ENCODE peak calls at places on chromosome 19, in four cellular contexts. One of them, this sample, is unnamed.

GRCh38 chr19:36605839-36606478 is 846 bp downstream of the ZNF382 start:
- DNase-seq in HepG2: no peak
- DNase-seq in H1: no peak
- DNase-seq in K562: no peak
- DNase-seq in this sample: no peak

GRCh38 chr19:18541992-18542935 is 1.1 kb downstream of the FKBP8 start:
- DNase-seq in HepG2: no peak
- DNase-seq in H1: no peak
- DNase-seq in K562: peak
- DNase-seq in this sample: no peak

GRCh38 chr19:11160119-11160768 is 4.7 kb upstream of the SPC24 start:
- DNase-seq in HepG2: no peak
- DNase-seq in H1: no peak
- DNase-seq in K562: peak
- DNase-seq in this sample: no peak

GRCh38 chr19:43623889-43624670 is 4.7 kb upstream of the ZNF428 start:
- DNase-seq in HepG2: no peak
- DNase-seq in H1: no peak
- DNase-seq in K562: peak
- DNase-seq in this sample: no peak

GRCh38 chr19:29645911-29646310 is 19.4 kb upstream of the PLEKHF1 start:
- DNase-seq in HepG2: peak
- DNase-seq in H1: no peak
- DNase-seq in K562: peak
- DNase-seq in this sample: no peak

GRCh38 chr19:54451331-54451871 is 2.4 kb downstream of the LENG8 start:
- DNase-seq in HepG2: no peak
- DNase-seq in H1: no peak
- DNase-seq in K562: no peak
- DNase-seq in this sample: no peak

GRCh38 chr19:54188224-54188871 is 1.0 kb downstream of the MBOAT7 start:
- DNase-seq in HepG2: no peak
- DNase-seq in H1: no peak
- DNase-seq in K562: peak
- DNase-seq in this sample: no peak

GRCh38 chr19:19948800-19949199 is 48.1 kb downstream of the ZNF93 start:
- DNase-seq in HepG2: no peak
- DNase-seq in H1: no peak
- DNase-seq in K562: no peak
- DNase-seq in this sample: no peak

GRCh38 chr19:13959962-13960862 is 7.9 kb downstream of the DCAF15 start:
- DNase-seq in HepG2: no peak
- DNase-seq in H1: no peak
- DNase-seq in K562: peak
- DNase-seq in this sample: peak

GRCh38 chr19:41308450-41309224 is 1.3 kb upstream of the CCDC97 start:
- DNase-seq in HepG2: peak
- DNase-seq in H1: peak
- DNase-seq in K562: peak
- DNase-seq in this sample: peak

GRCh38 chr19:45542234-45542668 is 35.0 kb downstream of the VASP start:
- DNase-seq in HepG2: peak
- DNase-seq in H1: no peak
- DNase-seq in K562: no peak
- DNase-seq in this sample: no peak

GRCh38 chr19:5828661-5829566 is 10.6 kb downstream of the FUT6 start:
- DNase-seq in HepG2: no peak
- DNase-seq in H1: no peak
- DNase-seq in K562: peak
- DNase-seq in this sample: no peak

GRCh38 chr19:33441277-33441699 is 67.8 kb downstream of the CEBPG start:
- DNase-seq in HepG2: no peak
- DNase-seq in H1: no peak
- DNase-seq in K562: no peak
- DNase-seq in this sample: no peak

GRCh38 chr19:45097776-45098520 is 5.0 kb downstream of the PPP1R37 start:
- DNase-seq in HepG2: peak
- DNase-seq in H1: no peak
- DNase-seq in K562: peak
- DNase-seq in this sample: peak

GRCh38 chr19:42475366-42475765 is 32.6 kb upstream of the CXCL17 start:
- DNase-seq in HepG2: no peak
- DNase-seq in H1: no peak
- DNase-seq in K562: no peak
- DNase-seq in this sample: no peak

GRCh38 chr19:33498391-33499000 is 23.1 kb downstream of the PEPD start:
- DNase-seq in HepG2: no peak
- DNase-seq in H1: no peak
- DNase-seq in K562: no peak
- DNase-seq in this sample: no peak

GRCh38 chr19:32122258-32122657 is 223.2 kb upstream of the ZNF507 start:
- DNase-seq in HepG2: no peak
- DNase-seq in H1: no peak
- DNase-seq in K562: no peak
- DNase-seq in this sample: no peak

GRCh38 chr19:12733369-12733896 is 1.1 kb downstream of the TRIR start:
- DNase-seq in HepG2: peak
- DNase-seq in H1: no peak
- DNase-seq in K562: peak
- DNase-seq in this sample: peak

GRCh38 chr19:19742773-19743172 is 9.9 kb upstream of the ZNF14 start:
- DNase-seq in HepG2: no peak
- DNase-seq in H1: no peak
- DNase-seq in K562: no peak
- DNase-seq in this sample: no peak

GRCh38 chr19:54905908-54906511 is at the start of gene NCR1:
- DNase-seq in HepG2: no peak
- DNase-seq in H1: no peak
- DNase-seq in K562: peak
- DNase-seq in this sample: no peak

GRCh38 chr19:48603001-48603400 is 3.5 kb upstream of the SPACA4 start:
- DNase-seq in HepG2: no peak
- DNase-seq in H1: no peak
- DNase-seq in K562: no peak
- DNase-seq in this sample: no peak

GRCh38 chr19:41860419-41861097 is 503 bp downstream of the RPS19 start:
- DNase-seq in HepG2: no peak
- DNase-seq in H1: no peak
- DNase-seq in K562: no peak
- DNase-seq in this sample: no peak

GRCh38 chr19:13887039-13887438 is 10.1 kb downstream of the NANOS3 start:
- DNase-seq in HepG2: no peak
- DNase-seq in H1: no peak
- DNase-seq in K562: peak
- DNase-seq in this sample: no peak

GRCh38 chr19:6970478-6970877 is 50.8 kb downstream of the MBD3L2B start:
- DNase-seq in HepG2: no peak
- DNase-seq in H1: no peak
- DNase-seq in K562: peak
- DNase-seq in this sample: peak

GRCh38 chr19:18700501-18701249 is 17.2 kb downstream of the CRTC1 start:
- DNase-seq in HepG2: no peak
- DNase-seq in H1: no peak
- DNase-seq in K562: peak
- DNase-seq in this sample: no peak

GRCh38 chr19:4575978-4576933 is 16.8 kb upstream of the SEMA6B start:
- DNase-seq in HepG2: peak
- DNase-seq in H1: no peak
- DNase-seq in K562: peak
- DNase-seq in this sample: peak

GRCh38 chr19:31946491-31946890 is 398.9 kb upstream of the ZNF507 start:
- DNase-seq in HepG2: no peak
- DNase-seq in H1: no peak
- DNase-seq in K562: no peak
- DNase-seq in this sample: no peak

GRCh38 chr19:53183146-53183545 is 10.0 kb downstream of the ZNF665 start:
- DNase-seq in HepG2: no peak
- DNase-seq in H1: no peak
- DNase-seq in K562: no peak
- DNase-seq in this sample: no peak

GRCh38 chr19:13646758-13647157 is 117.6 kb upstream of the MRI1 start:
- DNase-seq in HepG2: no peak
- DNase-seq in H1: no peak
- DNase-seq in K562: no peak
- DNase-seq in this sample: no peak

GRCh38 chr19:45523642-45524256 is 16.5 kb downstream of the VASP start:
- DNase-seq in HepG2: peak
- DNase-seq in H1: peak
- DNase-seq in K562: peak
- DNase-seq in this sample: peak

GRCh38 chr19:13807421-13808021 is 12.3 kb downstream of the ZSWIM4 start:
- DNase-seq in HepG2: no peak
- DNase-seq in H1: no peak
- DNase-seq in K562: no peak
- DNase-seq in this sample: no peak

GRCh38 chr19:17829855-17830566 is 8.7 kb upstream of the INSL3 start:
- DNase-seq in HepG2: no peak
- DNase-seq in H1: peak
- DNase-seq in K562: peak
- DNase-seq in this sample: peak

GRCh38 chr19:6509118-6509971 is 7.2 kb upstream of the TUBB4A start:
- DNase-seq in HepG2: peak
- DNase-seq in H1: no peak
- DNase-seq in K562: no peak
- DNase-seq in this sample: peak

GRCh38 chr19:40078377-40078776 is 12.4 kb downstream of the ZNF780A start:
- DNase-seq in HepG2: no peak
- DNase-seq in H1: no peak
- DNase-seq in K562: no peak
- DNase-seq in this sample: no peak

DNA sequence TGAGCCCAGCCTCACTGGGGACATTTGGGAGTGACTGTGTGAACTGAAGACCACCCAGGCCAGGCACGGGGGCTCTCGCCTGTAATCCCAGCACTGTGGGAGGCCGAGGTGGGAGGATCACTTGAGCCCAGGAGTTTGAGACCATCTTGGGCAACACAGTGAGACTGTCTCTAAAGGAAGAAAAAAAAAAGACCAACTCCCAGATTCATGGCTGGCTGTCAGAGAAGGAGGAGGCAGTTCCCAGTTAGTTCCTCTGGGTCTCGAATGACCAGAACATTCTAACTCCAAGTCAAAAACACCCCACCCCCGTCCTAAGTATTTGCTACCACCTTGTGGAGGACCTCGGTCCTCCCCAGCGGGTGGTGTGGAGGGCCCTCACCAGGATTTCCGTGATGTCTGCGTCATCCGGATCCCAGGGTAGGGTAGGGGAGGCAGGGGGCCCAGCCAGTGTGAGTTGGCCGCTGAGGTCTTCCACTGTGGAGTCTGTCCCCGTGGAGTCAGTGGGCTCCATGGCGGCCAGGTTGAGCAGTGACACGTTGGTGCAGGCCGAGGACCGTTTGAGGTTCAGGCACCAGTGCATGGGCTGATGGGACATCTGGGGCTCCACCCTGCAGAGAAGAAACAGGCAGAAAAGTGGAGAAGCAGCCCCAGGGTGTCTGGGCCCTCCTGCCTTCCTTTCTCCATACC is 1.3 kb downstream of the TSKS start:
- DNase-seq in HepG2: peak
- DNase-seq in H1: no peak
- DNase-seq in K562: peak
- DNase-seq in this sample: no peak
- TF ChIP-seq HDAC2 in HepG2: no peak
- TF ChIP-seq HDAC2 in H1: no peak
- TF ChIP-seq HDAC2 in K562: peak
- TF ChIP-seq HDAC2 in this sample: no peak

GRCh38 chr19:15466851-15467733 is 2.7 kb upstream of the RASAL3 start:
- DNase-seq in HepG2: no peak
- DNase-seq in H1: no peak
- DNase-seq in K562: no peak
- DNase-seq in this sample: peak
- TF ChIP-seq MAFK in HepG2: peak
- TF ChIP-seq MAFK in H1: no peak
- TF ChIP-seq MAFK in K562: peak
- TF ChIP-seq MAFK in this sample: peak

GRCh38 chr19:3163230-3163886 is 15.2 kb upstream of the S1PR4 start:
- DNase-seq in HepG2: peak
- DNase-seq in H1: peak
- DNase-seq in K562: peak
- DNase-seq in this sample: peak

GRCh38 chr19:3162418-3163229 is 15.9 kb upstream of the S1PR4 start:
- DNase-seq in HepG2: peak
- DNase-seq in H1: no peak
- DNase-seq in K562: peak
- DNase-seq in this sample: peak

GRCh38 chr19:3163943-3164342 is 14.6 kb upstream of the S1PR4 start:
- DNase-seq in HepG2: no peak
- DNase-seq in H1: no peak
- DNase-seq in K562: no peak
- DNase-seq in this sample: no peak

GRCh38 chr19:3171894-3172679 is 6.5 kb upstream of the S1PR4 start:
- DNase-seq in HepG2: peak
- DNase-seq in H1: no peak
- DNase-seq in K562: no peak
- DNase-seq in this sample: no peak

GRCh38 chr19:3167533-3168272 is 10.9 kb upstream of the S1PR4 start:
- DNase-seq in HepG2: no peak
- DNase-seq in H1: no peak
- DNase-seq in K562: no peak
- DNase-seq in this sample: no peak
- TF ChIP-seq HDAC2 in HepG2: no peak
- TF ChIP-seq HDAC2 in H1: no peak
- TF ChIP-seq HDAC2 in K562: no peak
- TF ChIP-seq HDAC2 in this sample: no peak

DNA sequence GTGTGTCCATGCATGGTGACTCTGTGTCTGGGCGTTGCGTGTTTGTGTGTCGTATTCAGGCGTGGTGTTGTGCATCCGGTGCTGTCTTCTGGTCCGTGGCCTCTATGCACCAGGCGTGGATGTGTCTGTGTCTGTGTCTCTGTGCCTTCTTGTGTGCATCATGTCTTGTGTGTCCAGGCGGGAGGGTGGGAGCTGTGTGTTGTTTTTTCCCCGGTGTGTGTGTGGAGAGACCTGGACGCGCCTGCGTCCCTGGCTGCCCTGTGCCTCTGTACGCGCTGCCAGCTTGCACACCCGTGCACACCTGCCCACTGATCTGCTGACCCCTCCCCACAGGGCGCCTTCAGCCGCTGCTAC is 1.1 kb downstream of the PLK5 start:
- DNase-seq in HepG2: no peak
- DNase-seq in H1: no peak
- DNase-seq in K562: no peak
- DNase-seq in this sample: no peak
- TF ChIP-seq MAFK in HepG2: no peak
- TF ChIP-seq MAFK in H1: no peak
- TF ChIP-seq MAFK in K562: no peak
- TF ChIP-seq MAFK in this sample: no peak